ENCODE peak calls at places on chromosomes 13 and 19, in five cellular contexts. S is HFFc6, B is heart right ventricle, N is GM04504, G is C1 segment of cervical spinal cord. W is an unnamed sample.

GRCh38 chr19:48090281-48090802 is 20.3 kb downstream of the PLA2G4C start:
- DNase-seq in G (no peak), B (no peak), N (peak), S (peak), W (peak)

GRCh38 chr13:109105899-109106298 is 476.5 kb downstream of the MYO16 start:
- DNase-seq in B (no peak), N (no peak), G (no peak), S (no peak), W (no peak)

GRCh38 chr19:50794074-50794777 is 4.0 kb downstream of the ACP4 start:
- DNase-seq in S (no peak), N (no peak), G (no peak), B (no peak), W (no peak)

GRCh38 chr19:54125713-54126112 is 10.2 kb downstream of the PRPF31 start:
- DNase-seq in G (no peak), B (no peak), S (no peak), N (no peak), W (no peak)

GRCh38 chr13:66689037-66689619 is 541.0 kb downstream of the PCDH9 start:
- DNase-seq in G (no peak), B (no peak), S (no peak), N (no peak), W (no peak)

GRCh38 chr19:17296278-17296677 is 6.9 kb downstream of the ABHD8 start:
- DNase-seq in N (no peak), S (peak), B (no peak), G (no peak), W (peak)

GRCh38 chr13:44904982-44905381 is 84.3 kb downstream of the NUFIP1 start:
- DNase-seq in G (no peak), S (peak), N (peak), B (peak), W (peak)

GRCh38 chr19:48713041-48713863 is 6.3 kb downstream of the MAMSTR start:
- DNase-seq in N (no peak), S (no peak), G (no peak), B (no peak), W (no peak)

GRCh38 chr19:1241417-1242095 is at the start of gene ATP5F1D:
- DNase-seq in G (peak), N (peak), S (peak), B (peak), W (peak)

GRCh38 chr13:20826810-20827560 is 53.2 kb upstream of the EEF1AKMT1 start:
- DNase-seq in N (no peak), G (no peak), S (peak), B (no peak), W (no peak)

GRCh38 chr13:95505976-95506375 is 46.5 kb upstream of the CLDN10 start:
- DNase-seq in G (no peak), B (no peak), N (no peak), S (no peak), W (no peak)

GRCh38 chr19:17794412-17794730 is 567 bp upstream of the B3GNT3 start:
- DNase-seq in S (no peak), G (no peak), N (no peak), B (no peak), W (no peak)

GRCh38 chr19:58468216-58468839 is 1.4 kb downstream of the ZNF324 start:
- DNase-seq in G (no peak), S (no peak), N (no peak), B (no peak), W (no peak)

GRCh38 chr19:41584931-41585330 is 9.0 kb downstream of the CEACAM21 start:
- DNase-seq in S (no peak), G (no peak), B (no peak), N (no peak), W (no peak)

GRCh38 chr13:21884965-21885567 is 214.2 kb downstream of the FGF9 start:
- DNase-seq in G (no peak), S (no peak), N (no peak), B (no peak), W (no peak)

GRCh38 chr19:42254850-42255765 is at the start of gene ERF:
- DNase-seq in G (peak), S (peak), B (peak), N (peak), W (peak)

GRCh38 chr13:113483504-113484287 is 6.8 kb downstream of the DCUN1D2 start:
- DNase-seq in G (no peak), B (peak), N (no peak), S (no peak), W (no peak)

GRCh38 chr13:43666403-43666802 is 120.4 kb downstream of the ENOX1 start:
- DNase-seq in S (no peak), N (no peak), B (no peak), G (no peak), W (no peak)

GRCh38 chr13:71799320-71799719 is 67.7 kb downstream of the DACH1 start:
- DNase-seq in G (no peak), B (no peak), S (no peak), N (no peak), W (no peak)

GRCh38 chr13:49295231-49295630 is 47.5 kb downstream of the CDADC1 start:
- DNase-seq in N (no peak), B (no peak), G (no peak), S (no peak), W (no peak)

GRCh38 chr13:72204291-72204690 is 337.3 kb upstream of the DACH1 start:
- DNase-seq in B (no peak), S (no peak), G (no peak), N (peak), W (peak)

GRCh38 chr13:28434934-28435333 is 60.0 kb downstream of the FLT1 start:
- DNase-seq in S (no peak), N (peak), B (no peak), G (no peak), W (peak)

GRCh38 chr19:10104665-10105221 is 1.4 kb upstream of the PPAN start:
- DNase-seq in G (no peak), B (no peak), N (no peak), S (no peak), W (no peak)

GRCh38 chr13:98345103-98345899 is 168.2 kb upstream of the RNF113B start:
- DNase-seq in S (no peak), B (no peak), G (no peak), N (no peak), W (no peak)

GRCh38 chr19:6292006-6292405 is 12.2 kb upstream of the MLLT1 start:
- DNase-seq in B (no peak), N (no peak), S (no peak), G (no peak), W (no peak)

GRCh38 chr13:53238241-53238640 is 209.6 kb downstream of the OLFM4 start:
- DNase-seq in B (no peak), N (no peak), S (no peak), G (no peak), W (no peak)

GRCh38 chr13:28707629-28708427 is 10.9 kb downstream of the SLC46A3 start:
- DNase-seq in B (no peak), S (peak), N (peak), G (no peak), W (peak)

GRCh38 chr13:44231786-44232516 is 141.7 kb upstream of the SERP2 start:
- DNase-seq in N (peak), G (no peak), S (peak), B (peak), W (peak)

GRCh38 chr19:1252221-1252817 is 3.9 kb downstream of the MIDN start:
- DNase-seq in G (peak), S (peak), N (peak), B (peak), W (peak)

GRCh38 chr13:50693755-50694154 is 149.7 kb downstream of the DLEU7 start:
- DNase-seq in G (no peak), B (peak), N (no peak), S (no peak), W (peak)

GRCh38 chr13:45331981-45332830 is 8.8 kb downstream of the TPT1 start:
- DNase-seq in B (no peak), N (peak), G (no peak), S (peak), W (peak)

GRCh38 chr13:94813920-94814500 is 101.7 kb upstream of the SOX21 start:
- DNase-seq in B (no peak), S (no peak), G (no peak), N (no peak), W (no peak)

GRCh38 chr13:36490055-36490454 is 57.8 kb downstream of the CCNA1 start:
- DNase-seq in N (no peak), S (no peak), G (no peak), B (no peak), W (no peak)